ENCODE peak calls at places on chromosomes 4 and X, in five cellular contexts. N is T-cell; J is AG10803; H is activated naive CD8-positive, alpha-beta T cell treated with anti-CD3 and anti-CD28 coated beads for 36 hours; E is neuronal stem cell. O is an unnamed sample.

GRCh38 chrX:63809158-63809557 is 24.1 kb upstream of the ARHGEF9 start:
- DNase-seq in J (no peak), H (no peak), N (no peak), E (no peak), O (no peak)

GRCh38 chr4:211033-211511 is 86.8 kb downstream of the ZNF718 start:
- DNase-seq in H (peak; percentile 40), E (no peak), N (no peak), J (no peak), O (no peak)

GRCh38 chr4:69786547-69786946 is 26.1 kb upstream of the SULT1B1 start:
- DNase-seq in J (no peak), H (no peak), N (no peak), E (no peak), O (no peak)

GRCh38 chr4:53126099-53126498 is 239.8 kb downstream of the SCFD2 start:
- DNase-seq in H (no peak), J (no peak), N (no peak), E (no peak), O (no peak)

GRCh38 chr4:173509031-173510001 is 20.7 kb downstream of the HAND2 start:
- DNase-seq in E (no peak), J (peak; percentile 54), N (no peak), H (no peak), O (no peak)

GRCh38 chrX:74420194-74421035 is 878 bp upstream of the SLC16A2 start:
- DNase-seq in J (peak; percentile 76), E (peak; percentile 48), H (peak; percentile 20), N (no peak), O (no peak)

GRCh38 chrX:133838761-133839676 is 146.4 kb downstream of the GPC3 start:
- DNase-seq in J (peak; percentile 13), N (no peak), E (peak; percentile 36), H (peak; percentile 2), O (no peak)

GRCh38 chr4:158913766-158914165 is 144.9 kb downstream of the FNIP2 start:
- DNase-seq in N (no peak), H (no peak), E (no peak), J (peak; percentile 70), O (no peak)

GRCh38 chr4:168632246-168632832 is 135.5 kb downstream of the PALLD start:
- DNase-seq in H (no peak), N (no peak), J (no peak), E (peak; percentile 72), O (no peak)

GRCh38 chr4:477686-478085 is 21.3 kb downstream of the ZNF721 start:
- DNase-seq in H (no peak), J (no peak), N (no peak), E (no peak), O (no peak)

GRCh38 chrX:13357925-13358324 is 38.1 kb upstream of the ATXN3L start:
- DNase-seq in H (no peak), N (no peak), E (peak; percentile 9), J (peak; percentile 67), O (no peak)

GRCh38 chrX:9785944-9786741 is at the start of gene SHROOM2:
- DNase-seq in N (no peak), E (no peak), H (no peak), J (no peak), O (no peak)

GRCh38 chrX:72121381-72121780 is 10.3 kb downstream of the RTL5 start:
- DNase-seq in J (peak; percentile 80), N (peak; percentile 40), E (no peak), H (no peak), O (peak; percentile 47)

GRCh38 chr4:66357316-66357715 is 687.0 kb upstream of the EPHA5 start:
- DNase-seq in N (no peak), H (no peak), J (no peak), E (no peak), O (no peak)

GRCh38 chrX:28591542-28591941 is 4.3 kb downstream of the IL1RAPL1 start:
- DNase-seq in J (no peak), H (no peak), N (no peak), E (no peak), O (no peak)

GRCh38 chr4:74426101-74426500 is 18.8 kb upstream of the AREG start:
- DNase-seq in N (no peak), E (no peak), J (peak; percentile 32), H (no peak), O (no peak)

GRCh38 chr4:2797545-2798305 is 4.8 kb downstream of the SH3BP2 start:
- DNase-seq in N (no peak), H (peak; percentile 64), J (no peak), E (no peak), O (no peak)

GRCh38 chrX:150225756-150226155 is 137.4 kb upstream of the MAMLD1 start:
- DNase-seq in E (no peak), N (no peak), H (no peak), J (no peak), O (no peak)

GRCh38 chrX:74363914-74364313 is 57.4 kb upstream of the SLC16A2 start:
- DNase-seq in E (no peak), J (no peak), H (no peak), N (no peak), O (no peak)

GRCh38 chr4:7638463-7638862 is 203.7 kb upstream of the PSAPL1 start:
- DNase-seq in H (no peak), J (no peak), N (no peak), E (no peak), O (no peak)

GRCh38 chrX:663841-664240 is 33.2 kb downstream of the SHOX start:
- DNase-seq in E (no peak), H (no peak), J (no peak), N (no peak), O (no peak)

GRCh38 chr4:79201976-79202375 is 123.9 kb downstream of the NAA11 start:
- DNase-seq in H (no peak), N (no peak), E (no peak), J (no peak), O (no peak)

GRCh38 chrX:12390301-12390700 is 252.0 kb downstream of the FRMPD4 start:
- DNase-seq in H (no peak), J (peak; percentile 69), E (no peak), N (no peak), O (no peak)

GRCh38 chr4:113094802-113095201 is 45.3 kb downstream of the ANK2 start:
- DNase-seq in H (no peak), J (peak; percentile 13), N (no peak), E (no peak), O (no peak)

GRCh38 chr4:156109943-156110925 is 156.6 kb upstream of the CTSO start:
- DNase-seq in J (peak; percentile 66), H (no peak), N (no peak), E (no peak), O (no peak)

GRCh38 chr4:94304365-94304971 is 38.2 kb downstream of the HPGDS start:
- DNase-seq in N (no peak), J (peak; percentile 19), E (peak; percentile 9), H (no peak), O (no peak)

GRCh38 chr4:143539670-143540023 is 26.1 kb downstream of the SMARCA5 start:
- DNase-seq in N (no peak), J (no peak), E (no peak), H (no peak), O (no peak)

GRCh38 chrX:3166670-3167455 is 125.6 kb downstream of the ARSF start:
- DNase-seq in H (no peak), E (no peak), N (no peak), J (no peak), O (no peak)

GRCh38 chr4:37584087-37584486 is 102.1 kb downstream of the RELL1 start:
- DNase-seq in J (no peak), E (no peak), N (no peak), H (no peak), O (no peak)

GRCh38 chr4:56861365-56861764 is 39.9 kb upstream of the SPINK2 start:
- DNase-seq in J (no peak), N (no peak), E (no peak), H (no peak), O (no peak)

GRCh38 chr4:167831853-167832252 is 260.5 kb upstream of the ANXA10 start:
- DNase-seq in J (no peak), E (no peak), H (no peak), N (no peak), O (no peak)

GRCh38 chr4:142900622-142901021 is 54.5 kb upstream of the INPP4B start:
- DNase-seq in N (no peak), J (no peak), H (no peak), E (no peak), O (no peak)

GRCh38 chr4:40254961-40255721 is 58.3 kb downstream of the RHOH start:
- DNase-seq in J (peak; percentile 39), H (no peak), E (no peak), N (no peak), O (no peak)

GRCh38 chr4:183098080-183098722 is 856 bp upstream of the WWC2 start:
- DNase-seq in N (no peak), J (peak; percentile 61), E (peak; percentile 35), H (peak; percentile 27), O (peak; percentile 2)

GRCh38 chr4:4574792-4575191 is 32.9 kb upstream of the STX18 start:
- DNase-seq in H (no peak), N (peak; percentile 31), J (peak; percentile 99), E (no peak), O (no peak)

O was measured in activated effector memory CD4-positive, alpha-beta T cell treated with Interleukin-2 at 50 U/mL for 16 hours.